ENCODE peak calls at places on chromosome 11, in four cellular contexts. V is kidney, I is Caki2, W is PC-3. L is an unnamed sample.

GRCh38 chr11:54558919-54559318 is 44.9 kb downstream of the OR4C46 start:
- DNase-seq in V (no peak), I (no peak), W (peak), L (no peak)

GRCh38 chr11:46450846-46451470 is 59.4 kb upstream of the CHRM4 start:
- DNase-seq in V (no peak), I (no peak), W (no peak), L (no peak)

GRCh38 chr11:17287058-17287457 is 10.5 kb downstream of the NUCB2 start:
- DNase-seq in V (no peak), I (no peak), W (no peak), L (no peak)

GRCh38 chr11:35911616-35912165 is 32.2 kb upstream of the LDLRAD3 start:
- DNase-seq in V (no peak), I (no peak), W (no peak), L (no peak)

GRCh38 chr11:34613462-34614183 is 7.3 kb upstream of the EHF start:
- DNase-seq in V (no peak), I (no peak), W (no peak), L (no peak)

GRCh38 chr11:113237261-113237660 is 77.1 kb upstream of the TTC12 start:
- DNase-seq in V (no peak), I (no peak), W (no peak), L (no peak)

GRCh38 chr11:10301656-10302293 is 3.1 kb upstream of the ADM start:
- DNase-seq in V (no peak), I (peak), W (peak), L (peak)

GRCh38 chr11:65558785-65559509 is 788 bp upstream of the LTBP3 start:
- DNase-seq in V (peak), I (no peak), W (no peak), L (no peak)

GRCh38 chr11:12251651-12252560 is 125.5 kb upstream of the PARVA start:
- DNase-seq in V (no peak), I (no peak), W (no peak), L (no peak)

GRCh38 chr11:2273311-2273710 is 2.9 kb upstream of the ASCL2 start:
- DNase-seq in V (no peak), I (no peak), W (no peak), L (no peak)

GRCh38 chr11:93080146-93080759 is 110.8 kb downstream of the MTNR1B start:
- DNase-seq in V (no peak), I (no peak), W (no peak), L (no peak)

GRCh38 chr11:69638941-69639681 is 1.8 kb upstream of the CCND1 start:
- DNase-seq in V (peak), I (peak), W (peak), L (peak)

GRCh38 chr11:119791047-119791446 is 62.0 kb upstream of the NECTIN1 start:
- DNase-seq in V (peak), I (no peak), W (no peak), L (no peak)

GRCh38 chr11:33722579-33723234 is 13.5 kb downstream of the CD59 start:
- DNase-seq in V (no peak), I (no peak), W (peak), L (peak)

GRCh38 chr11:34357646-34358257 is at the start of gene ABTB2:
- DNase-seq in V (peak), I (peak), W (peak), L (peak)

GRCh38 chr11:126484266-126484665 is 128.8 kb downstream of the ST3GAL4 start:
- DNase-seq in V (no peak), I (no peak), W (peak), L (peak)

GRCh38 chr11:24820541-24820940 is 323.7 kb downstream of the LUZP2 start:
- DNase-seq in V (no peak), I (no peak), W (peak), L (no peak)

GRCh38 chr11:86508604-86509471 is 134.2 kb downstream of the CCDC81 start:
- DNase-seq in V (no peak), I (peak), W (peak), L (no peak)

GRCh38 chr11:67167086-67167485 is 48.0 kb downstream of the KDM2A start:
- DNase-seq in V (no peak), I (no peak), W (no peak), L (no peak)

L was measured in mesenchymal stem cell.